ENCODE peak calls at places on chromosomes 6 and 20, in ten cellular contexts. M, O, D, W, P, R, C, N, F and I are unnamed samples.

GRCh38 chr6:48813821-48814220 is 649.2 kb downstream of the MMUT start:
- DNase-seq in M (no peak), O (no peak), D (no peak), W (no peak), P (no peak), R (no peak), C (no peak), N (no peak), F (no peak), I (no peak)

GRCh38 chr6:105432797-105433196 is 29.9 kb upstream of the PREP start:
- DNase-seq in M (no peak), O (peak), D (peak), W (no peak), P (no peak), R (no peak), C (no peak), N (no peak), F (no peak), I (peak)

GRCh38 chr6:125781307-125781868 is 9.4 kb upstream of the NCOA7 start:
- DNase-seq in M (no peak), O (no peak), D (peak), W (no peak), P (no peak), R (no peak), C (no peak), N (no peak), F (no peak), I (no peak)

GRCh38 chr6:36677753-36678487 is 594 bp upstream of the CDKN1A start:
- DNase-seq in M (no peak), O (no peak), D (no peak), W (no peak), P (no peak), R (no peak), C (no peak), N (no peak), F (no peak), I (peak)

GRCh38 chr6:13012977-13013680 is 296.6 kb downstream of the PHACTR1 start:
- DNase-seq in M (peak), O (no peak), D (no peak), W (peak), P (peak), R (no peak), C (no peak), N (no peak), F (no peak), I (no peak)

GRCh38 chr20:21508230-21509078 is 5.4 kb downstream of the NKX2-2 start:
- DNase-seq in M (no peak), O (no peak), D (no peak), W (peak), P (peak), R (no peak), C (no peak), N (no peak), F (no peak), I (no peak)

GRCh38 chr6:149492798-149493165 is 8.0 kb upstream of the ZC3H12D start:
- DNase-seq in M (no peak), O (no peak), D (no peak), W (no peak), P (no peak), R (no peak), C (no peak), N (no peak), F (no peak), I (no peak)

GRCh38 chr6:139926711-139927110 is 552.3 kb upstream of the CITED2 start:
- DNase-seq in M (no peak), O (no peak), D (peak), W (no peak), P (no peak), R (no peak), C (no peak), N (no peak), F (no peak), I (no peak)

GRCh38 chr6:40328376-40328987 is 258.7 kb downstream of the LRFN2 start:
- DNase-seq in M (no peak), O (peak), D (no peak), W (peak), P (no peak), R (no peak), C (no peak), N (no peak), F (no peak), I (no peak)

GRCh38 chr20:61758556-61759200 is 307.0 kb downstream of the TAF4 start:
- DNase-seq in M (no peak), O (no peak), D (no peak), W (no peak), P (no peak), R (no peak), C (no peak), N (no peak), F (no peak), I (no peak)

GRCh38 chr6:164195605-164196004 is 781.1 kb downstream of the QKI start:
- DNase-seq in M (no peak), O (no peak), D (no peak), W (no peak), P (no peak), R (no peak), C (no peak), N (no peak), F (no peak), I (no peak)

GRCh38 chr20:49432562-49432961 is 49.9 kb downstream of the KCNB1 start:
- DNase-seq in M (no peak), O (no peak), D (no peak), W (no peak), P (no peak), R (no peak), C (no peak), N (no peak), F (no peak), I (no peak)

GRCh38 chr20:61674688-61675087 is 391.0 kb downstream of the TAF4 start:
- DNase-seq in M (no peak), O (no peak), D (no peak), W (no peak), P (no peak), R (no peak), C (no peak), N (no peak), F (no peak), I (no peak)

GRCh38 chr6:127120109-127120786 is 1.8 kb downstream of the RSPO3 start:
- DNase-seq in M (no peak), O (no peak), D (no peak), W (peak), P (no peak), R (no peak), C (peak), N (peak), F (no peak), I (no peak)

GRCh38 chr6:86306210-86306609 is 631.1 kb upstream of the HTR1E start:
- DNase-seq in M (no peak), O (no peak), D (no peak), W (no peak), P (no peak), R (no peak), C (no peak), N (no peak), F (no peak), I (no peak)

GRCh38 chr20:44450938-44451450 is 24.7 kb upstream of the TTPAL start:
- DNase-seq in M (no peak), O (no peak), D (no peak), W (no peak), P (no peak), R (no peak), C (no peak), N (no peak), F (no peak), I (no peak)

GRCh38 chr6:1720620-1721322 is 111.1 kb downstream of the FOXC1 start:
- DNase-seq in M (no peak), O (no peak), D (no peak), W (peak), P (no peak), R (no peak), C (no peak), N (no peak), F (no peak), I (no peak)

GRCh38 chr6:136766274-136766673 is 26.0 kb downstream of the MAP3K5 start:
- DNase-seq in M (no peak), O (no peak), D (no peak), W (no peak), P (no peak), R (no peak), C (no peak), N (no peak), F (no peak), I (no peak)

GRCh38 chr6:44788387-44788981 is 401.0 kb downstream of the CDC5L start:
- DNase-seq in M (no peak), O (no peak), D (peak), W (no peak), P (no peak), R (no peak), C (no peak), N (no peak), F (no peak), I (peak)

GRCh38 chr6:34926655-34927054 is 37.6 kb downstream of the ANKS1A start:
- DNase-seq in M (no peak), O (no peak), D (peak), W (no peak), P (no peak), R (no peak), C (no peak), N (no peak), F (no peak), I (no peak)

GRCh38 chr6:108497883-108498282 is 62.8 kb upstream of the FOXO3 start:
- DNase-seq in M (no peak), O (peak), D (peak), W (peak), P (no peak), R (no peak), C (no peak), N (peak), F (no peak), I (no peak)

GRCh38 chr20:37775200-37775599 is 81.4 kb downstream of the CTNNBL1 start:
- DNase-seq in M (no peak), O (no peak), D (no peak), W (no peak), P (no peak), R (no peak), C (no peak), N (no peak), F (no peak), I (no peak)

GRCh38 chr20:49337357-49337756 is 59.5 kb upstream of the ZNFX1 start:
- DNase-seq in M (no peak), O (no peak), D (no peak), W (no peak), P (no peak), R (no peak), C (no peak), N (no peak), F (no peak), I (no peak)

GRCh38 chr6:42419490-42420280 is 32.0 kb downstream of the TRERF1 start:
- DNase-seq in M (no peak), O (no peak), D (no peak), W (no peak), P (no peak), R (no peak), C (no peak), N (no peak), F (no peak), I (no peak)

GRCh38 chr6:132664309-132665034 is 5.5 kb upstream of the TAAR1 start:
- DNase-seq in M (no peak), O (no peak), D (no peak), W (no peak), P (no peak), R (no peak), C (no peak), N (no peak), F (no peak), I (no peak)

GRCh38 chr6:35214869-35215664 is 1.3 kb downstream of the SCUBE3 start:
- DNase-seq in M (no peak), O (no peak), D (no peak), W (peak), P (no peak), R (no peak), C (no peak), N (no peak), F (no peak), I (no peak)

GRCh38 chr20:10239954-10240353 is 21.3 kb downstream of the SNAP25 start:
- DNase-seq in M (no peak), O (peak), D (no peak), W (no peak), P (no peak), R (no peak), C (no peak), N (no peak), F (no peak), I (no peak)

GRCh38 chr20:17500826-17501225 is 30.4 kb downstream of the BFSP1 start:
- DNase-seq in M (no peak), O (no peak), D (no peak), W (no peak), P (no peak), R (no peak), C (no peak), N (no peak), F (no peak), I (no peak)

GRCh38 chr6:44942201-44942600 is 385.9 kb upstream of the RUNX2 start:
- DNase-seq in M (no peak), O (no peak), D (no peak), W (no peak), P (no peak), R (no peak), C (no peak), N (no peak), F (no peak), I (no peak)

GRCh38 chr6:19663479-19663878 is 173.7 kb upstream of the ID4 start:
- DNase-seq in M (no peak), O (no peak), D (no peak), W (no peak), P (no peak), R (no peak), C (no peak), N (no peak), F (no peak), I (no peak)

GRCh38 chr20:4234128-4234527 is 218.8 kb upstream of the RNF24 start:
- DNase-seq in M (peak), O (no peak), D (peak), W (no peak), P (no peak), R (peak), C (peak), N (no peak), F (no peak), I (no peak)

GRCh38 chr6:168163096-168163731 is 84.2 kb upstream of the FRMD1 start:
- DNase-seq in M (no peak), O (no peak), D (no peak), W (peak), P (no peak), R (no peak), C (no peak), N (no peak), F (no peak), I (peak)

GRCh38 chr6:169177516-169178196 is 76.0 kb downstream of the THBS2 start:
- DNase-seq in M (no peak), O (no peak), D (peak), W (no peak), P (no peak), R (no peak), C (no peak), N (no peak), F (no peak), I (no peak)
- TF ChIP-seq CTCF in M (no peak), O (no peak), D (peak), W (no peak), P (no peak), R (no peak), C (no peak), N (no peak), F (no peak), I (peak)

GRCh38 chr6:75170666-75171065 is 35.2 kb downstream of the COL12A1 start:
- DNase-seq in M (no peak), O (no peak), D (no peak), W (no peak), P (no peak), R (no peak), C (no peak), N (no peak), F (no peak), I (no peak)

GRCh38 chr6:75169689-75170088 is 36.2 kb downstream of the COL12A1 start:
- DNase-seq in M (no peak), O (no peak), D (no peak), W (no peak), P (no peak), R (no peak), C (no peak), N (no peak), F (no peak), I (no peak)

GRCh38 chr6:75171151-75171550 is 34.7 kb downstream of the COL12A1 start:
- DNase-seq in M (no peak), O (no peak), D (no peak), W (no peak), P (no peak), R (no peak), C (no peak), N (no peak), F (no peak), I (no peak)

GRCh38 chr6:75167851-75168250 is 38.0 kb downstream of the COL12A1 start:
- DNase-seq in M (no peak), O (no peak), D (no peak), W (no peak), P (no peak), R (no peak), C (no peak), N (no peak), F (no peak), I (no peak)

GRCh38 chr6:75171581-75172360 is 34.1 kb downstream of the COL12A1 start:
- DNase-seq in M (no peak), O (no peak), D (no peak), W (no peak), P (no peak), R (no peak), C (no peak), N (no peak), F (no peak), I (no peak)
- H3K4me3 ChIP-seq in M (no peak), O (no peak), D (no peak), W (no peak), P (no peak), R (no peak), C (no peak), N (no peak), F (no peak), I (no peak)

DNA sequence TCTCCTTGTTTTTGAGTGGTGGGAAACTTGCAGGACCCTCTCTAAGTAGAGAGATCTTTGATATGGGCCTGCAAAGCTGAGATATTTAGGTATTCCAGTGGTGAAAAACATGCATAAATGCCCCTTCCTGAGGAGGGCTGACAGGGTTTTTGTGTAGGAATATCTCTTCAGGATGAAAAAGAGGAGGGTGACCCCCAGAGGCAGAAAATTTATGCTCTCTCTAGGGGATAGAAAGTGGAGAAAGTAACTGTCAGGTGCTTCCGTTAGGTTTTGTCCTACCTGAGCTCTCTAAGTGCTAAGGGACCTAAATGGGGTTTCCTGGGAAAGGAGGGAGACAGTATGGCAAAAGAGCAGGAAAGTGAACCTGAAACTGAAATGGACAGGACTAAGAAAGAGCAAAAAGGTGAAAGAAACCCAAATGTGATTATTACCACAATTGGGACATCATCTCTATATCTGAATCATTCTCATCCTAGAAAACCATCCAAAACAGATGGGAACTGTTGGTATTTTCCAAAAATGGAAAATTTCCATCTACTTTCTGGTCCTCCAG is 2.0 kb downstream of the COL19A1 start:
- DNase-seq in M (no peak), O (no peak), D (no peak), W (no peak), P (no peak), R (no peak), C (no peak), N (no peak), F (no peak), I (no peak)
- TF ChIP-seq CTCF in M (no peak), O (no peak), D (no peak), W (no peak), P (no peak), R (no peak), C (no peak), N (peak), F (no peak), I (no peak)

GRCh38 chr20:64082821-64083379 is 1.3 kb downstream of the LKAAEAR1 start:
- DNase-seq in M (no peak), O (no peak), D (no peak), W (no peak), P (no peak), R (no peak), C (no peak), N (no peak), F (no peak), I (no peak)
- H3K4me3 ChIP-seq in M (no peak), O (peak), D (peak), W (peak), P (peak), R (peak), C (no peak), N (peak), F (no peak), I (peak)

GRCh38 chr20:47620808-47621805 is 119.4 kb downstream of the NCOA3 start:
- DNase-seq in M (no peak), O (no peak), D (peak), W (peak), P (no peak), R (no peak), C (no peak), N (peak), F (no peak), I (peak)
- TF ChIP-seq CTCF in M (peak), O (peak), D (peak), W (peak), P (peak), R (peak), C (peak), N (peak), F (peak), I (peak)

GRCh38 chr6:113968472-113968871 is 2.5 kb downstream of the HDAC2 start:
- DNase-seq in M (no peak), O (no peak), D (no peak), W (no peak), P (no peak), R (no peak), C (no peak), N (no peak), F (no peak), I (no peak)
- H3K4me3 ChIP-seq in M (no peak), O (no peak), D (peak), W (peak), P (peak), R (peak), C (no peak), N (no peak), F (no peak), I (no peak)

GRCh38 chr6:52409499-52409898 is 10.6 kb upstream of the EFHC1 start:
- DNase-seq in M (no peak), O (no peak), D (no peak), W (no peak), P (no peak), R (no peak), C (no peak), N (no peak), F (no peak), I (no peak)

GRCh38 chr6:52403627-52404026 is 16.5 kb upstream of the EFHC1 start:
- DNase-seq in M (no peak), O (no peak), D (no peak), W (no peak), P (no peak), R (no peak), C (no peak), N (no peak), F (peak), I (no peak)

GRCh38 chr6:52410979-52411378 is 9.2 kb upstream of the EFHC1 start:
- DNase-seq in M (no peak), O (no peak), D (no peak), W (no peak), P (no peak), R (no peak), C (no peak), N (no peak), F (no peak), I (no peak)

GRCh38 chr6:52405243-52405642 is 14.9 kb upstream of the EFHC1 start:
- DNase-seq in M (no peak), O (no peak), D (no peak), W (no peak), P (no peak), R (no peak), C (no peak), N (no peak), F (no peak), I (no peak)

DNA sequence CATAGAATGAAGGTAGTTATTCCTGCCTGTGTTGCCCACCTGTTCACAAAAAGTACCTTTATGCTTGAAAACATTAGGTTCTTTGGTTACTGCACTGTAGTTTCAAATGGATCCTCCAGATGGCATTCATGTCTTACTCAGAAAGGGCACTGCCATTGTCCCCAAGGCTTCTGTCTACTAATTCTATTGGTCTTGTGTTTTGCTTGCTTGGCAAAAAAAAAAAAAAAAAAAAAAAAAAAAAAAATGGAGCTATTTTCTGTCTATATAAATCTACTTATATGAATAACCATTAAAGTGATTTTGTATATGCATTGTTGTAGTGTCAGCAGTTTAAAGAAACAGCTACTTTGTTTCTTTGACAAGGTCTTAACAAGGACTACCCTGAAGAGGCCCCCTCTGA is 12.7 kb upstream of the EFHC1 start:
- DNase-seq in M (no peak), O (peak), D (peak), W (peak), P (no peak), R (no peak), C (no peak), N (no peak), F (no peak), I (no peak)
- TF ChIP-seq CTCF in M (no peak), O (peak), D (peak), W (peak), P (peak), R (peak), C (peak), N (peak), F (no peak), I (peak)